ENCODE peak calls at places on chromosomes 1 and 21, in six cellular contexts. Y, T, E, R, M and O are unnamed samples.

GRCh38 chr1:20366076-20366765 is 75.5 kb downstream of the VWA5B1 start:
- DNase-seq in Y (no peak), M (peak), T (peak), R (no peak), E (no peak), O (no peak)

GRCh38 chr21:36709030-36709867 is 10.3 kb downstream of the SIM2 start:
- DNase-seq in M (peak), E (no peak), T (peak), R (no peak), Y (no peak), O (no peak)

GRCh38 chr1:25615172-25615541 is 1.4 kb upstream of the MAN1C1 start:
- DNase-seq in R (no peak), M (peak), E (no peak), Y (no peak), T (no peak), O (no peak)

GRCh38 chr1:167675440-167675839 is 45.4 kb downstream of the RCSD1 start:
- DNase-seq in M (no peak), R (no peak), Y (no peak), T (no peak), E (no peak), O (no peak)

GRCh38 chr1:116910379-116911165 is 856 bp downstream of the PTGFRN start:
- DNase-seq in M (peak), T (peak), E (peak), Y (peak), R (peak), O (peak)

GRCh38 chr1:67874501-67875111 is 41.3 kb upstream of the GNG12 start:
- DNase-seq in T (no peak), M (no peak), R (no peak), E (no peak), Y (no peak), O (no peak)

GRCh38 chr1:36124404-36125128 is 456 bp downstream of the COL8A2 start:
- DNase-seq in Y (no peak), R (no peak), E (no peak), T (peak), M (peak), O (no peak)

GRCh38 chr1:186768906-186769305 is 59.8 kb upstream of the PLA2G4A start:
- DNase-seq in Y (no peak), T (no peak), E (no peak), R (no peak), M (no peak), O (no peak)

GRCh38 chr1:197919523-197920301 is 2.5 kb downstream of the LHX9 start:
- DNase-seq in M (peak), R (no peak), Y (no peak), T (no peak), E (no peak), O (peak)

GRCh38 chr1:234957330-234958065 is 171.1 kb downstream of the TOMM20 start:
- DNase-seq in Y (peak), R (peak), E (peak), M (peak), T (peak), O (peak)

GRCh38 chr1:111139956-111140679 is at the start of the genes CEPT1 and DRAM2:
- DNase-seq in T (peak), E (peak), Y (peak), R (peak), M (peak), O (peak)

GRCh38 chr1:7407980-7408770 is 362.9 kb upstream of the VAMP3 start:
- DNase-seq in M (peak), R (no peak), Y (no peak), T (no peak), E (no peak), O (no peak)

GRCh38 chr1:160997323-160998038 is 23.5 kb downstream of the F11R start:
- DNase-seq in Y (peak), M (no peak), E (peak), R (peak), T (peak), O (peak)

GRCh38 chr1:93779540-93780121 is 98.0 kb upstream of the BCAR3 start:
- DNase-seq in T (no peak), R (no peak), Y (peak), M (no peak), E (no peak), O (peak)

GRCh38 chr1:117605164-117605810 is 561 bp upstream of the TENT5C start:
- DNase-seq in Y (no peak), T (peak), E (no peak), R (peak), M (no peak), O (no peak)

GRCh38 chr1:117695796-117696505 is 90.1 kb downstream of the TENT5C start:
- DNase-seq in T (no peak), R (no peak), M (no peak), E (no peak), Y (no peak), O (peak)

GRCh38 chr1:115090547-115090946 is 1.2 kb upstream of the TSPAN2 start:
- DNase-seq in E (no peak), M (no peak), R (no peak), Y (no peak), T (peak), O (no peak)
- TF ChIP-seq JUN in E (no peak), M (no peak), R (no peak), Y (no peak), T (no peak), O (no peak)

GRCh38 chr1:212609701-212610574 is 1.4 kb downstream of the ATF3 start:
- DNase-seq in E (no peak), Y (no peak), M (no peak), T (no peak), R (no peak), O (no peak)
- TF ChIP-seq JUN in E (peak), Y (no peak), M (no peak), T (no peak), R (no peak), O (no peak)

DNA sequence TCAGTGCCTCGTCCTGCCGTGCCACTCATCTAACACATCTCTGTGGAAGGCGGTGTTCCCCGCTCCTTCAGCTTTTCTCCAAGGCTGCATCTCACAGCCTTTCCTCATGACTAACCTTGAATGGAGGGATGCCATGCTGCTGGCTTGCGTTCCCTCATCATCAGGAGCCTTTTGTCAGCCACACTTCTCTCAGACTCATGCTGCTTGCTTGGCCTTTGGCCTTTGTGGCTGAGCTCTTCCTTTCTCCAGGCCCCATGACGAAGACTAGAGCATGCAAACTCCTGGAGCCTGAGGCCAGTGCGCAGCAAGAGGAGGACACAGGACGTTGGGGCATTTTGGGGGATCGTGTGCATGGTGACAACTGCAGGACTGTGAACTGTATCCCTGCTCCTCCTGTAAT is 70.8 kb downstream of the SYT2 start:
- DNase-seq in M (no peak), R (no peak), E (no peak), T (no peak), Y (no peak), O (no peak)
- TF ChIP-seq JUN in M (no peak), R (no peak), E (no peak), T (no peak), Y (no peak), O (no peak)

DNA sequence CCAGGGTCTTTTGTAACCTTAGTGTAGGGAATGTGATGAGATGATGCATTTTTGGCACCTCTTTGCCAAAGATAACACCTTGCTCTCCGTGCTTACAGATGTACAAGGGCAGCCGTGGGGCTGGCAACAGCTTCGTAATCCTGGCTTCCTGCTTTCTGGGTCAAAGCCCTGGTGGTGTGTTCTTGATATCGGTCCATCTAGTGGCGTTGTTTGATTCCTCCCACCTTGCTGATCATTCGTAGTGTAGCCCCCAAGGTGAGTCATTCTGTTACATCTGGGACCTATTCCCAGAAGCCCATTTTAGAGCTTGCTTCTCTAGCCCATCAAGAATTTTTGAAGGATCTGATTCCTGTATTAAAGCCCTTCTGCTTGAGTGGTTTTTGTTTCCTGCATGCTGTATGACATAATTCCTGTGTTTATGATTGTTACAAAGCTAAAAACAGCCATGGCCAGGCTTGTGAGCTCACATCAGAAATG is 7.0 kb upstream of the CCT8 start:
- DNase-seq in E (no peak), T (no peak), M (no peak), R (no peak), Y (no peak), O (peak)
- TF ChIP-seq JUN in E (no peak), T (no peak), M (no peak), R (no peak), Y (no peak), O (no peak)

GRCh38 chr1:65503427-65503826 is 83.0 kb downstream of the LEPR start:
- DNase-seq in E (no peak), Y (no peak), M (no peak), T (no peak), R (no peak), O (peak)
- TF ChIP-seq JUN in E (no peak), Y (no peak), M (no peak), T (no peak), R (no peak), O (no peak)

DNA sequence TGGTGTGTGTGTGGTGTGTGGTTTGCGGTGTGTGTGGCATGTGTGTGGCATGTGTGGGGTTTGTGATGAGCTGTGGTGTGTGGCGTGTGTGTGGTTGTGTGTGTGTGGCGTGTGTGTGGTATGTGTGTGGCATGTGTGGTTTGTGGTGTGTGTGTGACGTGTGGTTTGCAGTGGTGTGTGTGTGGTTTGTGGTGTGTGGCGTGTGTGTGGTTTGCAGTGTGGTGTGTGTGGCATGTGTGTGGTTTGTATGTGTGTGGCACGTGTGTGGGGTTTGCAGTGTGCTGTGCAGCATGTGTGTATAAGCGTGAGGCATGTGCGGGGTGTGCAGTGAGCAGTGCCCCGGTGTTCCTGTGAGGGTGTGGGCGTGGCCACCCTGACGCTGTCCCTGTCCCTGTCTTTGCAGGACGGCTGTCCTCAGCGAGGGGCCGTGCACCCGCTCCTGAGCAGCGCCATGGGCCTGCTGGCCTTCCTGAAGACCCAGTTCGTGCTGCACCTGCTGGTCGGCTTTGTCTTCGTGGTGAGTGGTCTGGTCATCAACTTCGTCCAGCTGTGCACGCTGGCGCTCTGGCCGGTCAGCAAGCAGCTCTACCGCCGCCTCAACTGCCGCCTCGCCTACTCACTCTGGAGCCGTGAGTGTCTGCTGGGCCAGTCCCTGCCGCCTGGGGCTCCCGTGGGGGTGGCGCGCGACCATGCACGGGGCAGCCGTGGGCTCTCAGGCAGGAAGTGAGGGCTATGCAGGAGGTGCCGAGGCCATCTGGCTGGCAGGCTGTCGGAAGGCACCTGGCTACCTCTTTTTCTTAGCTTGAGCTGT is 52.7 kb upstream of the TRAPPC10 start:
- DNase-seq in R (no peak), Y (no peak), T (no peak), M (no peak), E (no peak), O (no peak)
- TF ChIP-seq JUN in R (no peak), Y (no peak), T (no peak), M (no peak), E (no peak), O (no peak)

GRCh38 chr1:233075045-233075444 is 124.6 kb downstream of the NTPCR start:
- DNase-seq in M (no peak), R (no peak), T (no peak), E (no peak), Y (peak), O (peak)
- TF ChIP-seq JUN in M (no peak), R (no peak), T (no peak), E (no peak), Y (no peak), O (no peak)

GRCh38 chr1:78716186-78716585 is 66.6 kb downstream of the IFI44 start:
- DNase-seq in M (no peak), R (no peak), E (no peak), Y (no peak), T (no peak), O (peak)

GRCh38 chr1:78721136-78721535 is 71.5 kb downstream of the IFI44 start:
- DNase-seq in M (no peak), Y (no peak), T (no peak), R (no peak), E (no peak), O (no peak)

GRCh38 chr1:78722521-78722920 is 72.9 kb downstream of the IFI44 start:
- DNase-seq in T (no peak), Y (no peak), R (no peak), E (no peak), M (no peak), O (no peak)

GRCh38 chr1:78715181-78715661 is 65.6 kb downstream of the IFI44 start:
- DNase-seq in Y (no peak), T (no peak), R (no peak), M (no peak), E (no peak), O (no peak)

DNA sequence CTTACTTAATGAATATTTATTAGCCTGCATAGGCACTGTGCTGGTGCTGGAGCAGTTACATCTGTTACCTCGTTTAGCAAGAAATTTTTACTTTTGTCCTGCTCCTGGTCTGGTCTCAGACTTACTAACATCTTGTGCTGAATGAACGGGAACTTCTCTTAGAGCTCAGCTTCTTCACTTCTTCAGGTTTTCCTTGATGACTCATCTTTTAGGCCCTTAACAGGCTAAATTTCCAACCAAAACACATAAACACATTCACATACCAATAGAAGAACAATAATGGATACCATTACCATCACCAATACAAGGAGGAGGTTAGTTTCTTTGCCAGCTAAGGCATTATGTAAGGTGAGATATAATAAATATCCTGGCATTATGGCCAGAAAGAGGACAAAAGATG is 68.9 kb downstream of the IFI44 start:
- DNase-seq in E (no peak), R (no peak), M (no peak), Y (no peak), T (no peak), O (peak)
- TF ChIP-seq JUN in E (no peak), R (no peak), M (no peak), Y (no peak), T (no peak), O (peak)

GRCh38 chr1:201461783-201462441 is 7.1 kb downstream of the PHLDA3 start:
- DNase-seq in E (peak), T (no peak), M (no peak), R (peak), Y (peak), O (peak)
- TF ChIP-seq JUN in E (peak), T (no peak), M (no peak), R (no peak), Y (peak), O (peak)

DNA sequence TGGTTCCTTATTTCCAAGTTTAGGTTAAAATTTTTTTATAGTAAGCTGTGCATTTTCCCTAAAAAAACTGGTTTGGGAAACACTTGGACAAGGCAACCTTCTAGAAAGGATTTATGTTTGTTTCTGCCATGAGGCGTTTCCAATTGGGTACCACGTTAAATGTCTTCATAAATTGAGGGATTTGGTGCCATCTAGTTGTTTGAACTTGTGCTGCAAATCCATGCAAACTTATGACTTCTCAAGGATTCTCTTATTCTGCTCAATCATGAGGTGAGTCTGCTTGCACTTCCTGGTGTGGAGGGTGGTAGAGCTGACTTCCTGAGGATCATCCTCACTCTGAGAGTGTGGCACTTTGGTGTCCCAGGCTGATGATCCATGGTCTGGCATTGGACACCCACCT is 123.3 kb downstream of the PCNX2 start:
- DNase-seq in M (no peak), R (peak), E (no peak), Y (no peak), T (no peak), O (peak)
- TF ChIP-seq JUN in M (no peak), R (no peak), E (no peak), Y (no peak), T (no peak), O (no peak)